ENCODE peak calls at places on chromosomes 7 and 10, in nine cellular contexts. F, A, I, M, U, D, X, Y and P are unnamed samples.

GRCh38 chr10:96416643-96417042 is 57.8 kb upstream of the OPALIN start:
- DNase-seq in A (peak; percentile 66), F (no peak), I (no peak), Y (no peak), M (peak; percentile 65), D (peak; percentile 41), X (no peak), U (peak; percentile 36), P (no peak)

GRCh38 chr7:77771901-77772300 is 26.3 kb downstream of the TMEM60 start:
- DNase-seq in M (no peak), F (no peak), U (no peak), I (no peak), Y (no peak), A (no peak), D (no peak), X (no peak), P (no peak)

GRCh38 chr10:5585517-5586222 is 60.9 kb downstream of the CALML3 start:
- DNase-seq in X (no peak), F (no peak), D (no peak), M (no peak), U (no peak), Y (no peak), A (peak; percentile 55), I (no peak), P (no peak)

GRCh38 chr7:127446842-127447241 is 54.3 kb upstream of the ZNF800 start:
- DNase-seq in I (no peak), X (no peak), U (no peak), M (no peak), Y (no peak), F (no peak), A (no peak), D (no peak), P (no peak)

GRCh38 chr10:89458289-89458688 is 43.9 kb downstream of the IFIT5 start:
- DNase-seq in A (peak; percentile 73), X (no peak), F (peak; percentile 63), U (no peak), I (peak; percentile 80), Y (no peak), D (no peak), M (no peak), P (no peak)

GRCh38 chr7:128027485-128027980 is 3.7 kb downstream of the LRRC4 start:
- DNase-seq in X (no peak), D (no peak), U (peak; percentile 40), A (peak; percentile 55), I (no peak), F (no peak), Y (peak; percentile 82), M (peak; percentile 64), P (no peak)

GRCh38 chr7:29102554-29103151 is 43.7 kb downstream of the CPVL start:
- DNase-seq in I (peak; percentile 82), A (peak; percentile 70), D (peak; percentile 72), F (no peak), Y (peak; percentile 69), X (peak; percentile 53), M (peak; percentile 74), U (peak; percentile 74), P (no peak)

GRCh38 chr10:132866601-132867381 is 75.6 kb downstream of the CFAP46 start:
- DNase-seq in M (no peak), A (no peak), F (no peak), I (no peak), U (peak; percentile 1), Y (no peak), X (no peak), D (no peak), P (no peak)

GRCh38 chr7:4610768-4611467 is 71.2 kb upstream of the FOXK1 start:
- DNase-seq in I (peak; percentile 82), A (peak; percentile 83), F (peak; percentile 71), X (no peak), M (peak; percentile 81), D (peak; percentile 65), Y (peak; percentile 76), U (peak; percentile 55), P (no peak)

GRCh38 chr7:72760602-72761001 is 67.4 kb downstream of the TYW1B start:
- DNase-seq in D (no peak), X (no peak), I (no peak), M (no peak), F (no peak), A (no peak), Y (no peak), U (no peak), P (no peak)

GRCh38 chr7:135670179-135670578 is 7.9 kb downstream of the STMP1 start:
- DNase-seq in A (peak; percentile 10), F (no peak), M (no peak), D (no peak), Y (no peak), I (peak; percentile 62), X (no peak), U (no peak), P (no peak)

GRCh38 chr7:36266201-36266600 is 113.1 kb downstream of the EEPD1 start:
- DNase-seq in I (no peak), Y (no peak), A (no peak), D (no peak), M (no peak), X (no peak), F (no peak), U (no peak), P (no peak)

GRCh38 chr7:31476073-31476745 is 37.7 kb upstream of the ITPRID1 start:
- DNase-seq in I (no peak), U (no peak), F (no peak), M (no peak), X (no peak), A (peak; percentile 33), D (no peak), Y (no peak), P (no peak)

GRCh38 chr7:79455173-79455790 is 1.8 kb upstream of the MAGI2 start:
- DNase-seq in U (no peak), Y (no peak), I (no peak), D (no peak), M (no peak), A (no peak), X (no peak), F (no peak), P (no peak)
- H3K4me3 ChIP-seq in U (no peak overlapping the region), Y (peak overlapping the region; percentile 60), I (peak overlapping the region; percentile 77), D (peak overlapping the region; percentile 83), M (peak overlapping the region; percentile 69), A (no peak overlapping the region), X (peak overlapping the region; percentile 85), F (no peak overlapping the region), P (no peak overlapping the region)

GRCh38 chr10:30823651-30824050 is 194.1 kb upstream of the LYZL2 start:
- DNase-seq in I (no peak), U (no peak), D (no peak), Y (no peak), M (no peak), X (no peak), A (no peak), F (no peak), P (no peak)

GRCh38 chr10:30822693-30823465 is 193.3 kb upstream of the LYZL2 start:
- DNase-seq in U (no peak), X (no peak), A (no peak), D (no peak), F (no peak), Y (no peak), M (no peak), I (no peak), P (no peak)

GRCh38 chr10:30821269-30821993 is 191.9 kb upstream of the LYZL2 start:
- DNase-seq in A (no peak), M (no peak), X (no peak), D (no peak), I (no peak), U (no peak), F (no peak), Y (no peak), P (no peak)

GRCh38 chr10:30820282-30820991 is 190.9 kb upstream of the LYZL2 start:
- DNase-seq in D (no peak), M (no peak), X (peak; percentile 67), F (no peak), I (peak; percentile 92), Y (no peak), U (no peak), A (peak; percentile 24), P (no peak)

DNA sequence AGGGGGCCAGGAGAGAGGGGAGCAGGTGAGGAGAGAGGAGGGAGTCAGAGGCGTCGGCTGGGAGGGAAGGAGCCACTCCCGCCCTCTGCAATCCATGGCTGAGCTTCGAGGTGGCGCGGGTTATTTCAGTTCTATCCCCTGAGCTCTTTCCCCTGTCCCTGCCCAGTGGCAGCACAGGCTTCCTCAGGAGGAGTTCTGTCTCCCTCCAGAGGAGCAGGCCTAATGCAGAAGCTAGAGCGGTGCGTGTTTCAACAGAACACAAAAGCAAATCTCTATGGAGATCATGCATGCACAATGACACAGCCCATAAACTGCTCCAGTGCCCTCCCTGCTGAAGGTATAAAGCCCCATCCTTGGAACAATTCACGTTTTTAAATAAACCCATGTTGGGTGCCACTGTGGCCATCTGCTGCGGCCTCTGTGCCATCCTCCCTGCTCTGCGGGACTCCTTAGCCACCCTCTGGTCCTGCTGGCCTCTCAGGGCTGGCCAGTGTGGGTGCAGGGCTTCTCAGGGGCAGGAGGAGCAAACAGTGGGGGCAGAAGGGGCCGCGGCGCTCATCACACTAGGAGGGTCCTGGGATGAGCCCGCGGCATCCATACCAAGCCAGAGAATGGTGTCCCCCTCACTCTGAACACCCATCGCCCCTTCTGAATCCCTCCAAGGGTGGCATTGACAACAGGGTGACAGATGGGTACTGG is 192.6 kb upstream of the LYZL2 start:
- DNase-seq in I (no peak), M (no peak), Y (no peak), U (no peak), F (no peak), X (no peak), A (no peak), D (no peak), P (no peak)
- TF ChIP-seq CTCF in I (no peak), M (no peak), Y (no peak), U (no peak), F (no peak), X (no peak), A (no peak), D (no peak), P (no peak)

DNA sequence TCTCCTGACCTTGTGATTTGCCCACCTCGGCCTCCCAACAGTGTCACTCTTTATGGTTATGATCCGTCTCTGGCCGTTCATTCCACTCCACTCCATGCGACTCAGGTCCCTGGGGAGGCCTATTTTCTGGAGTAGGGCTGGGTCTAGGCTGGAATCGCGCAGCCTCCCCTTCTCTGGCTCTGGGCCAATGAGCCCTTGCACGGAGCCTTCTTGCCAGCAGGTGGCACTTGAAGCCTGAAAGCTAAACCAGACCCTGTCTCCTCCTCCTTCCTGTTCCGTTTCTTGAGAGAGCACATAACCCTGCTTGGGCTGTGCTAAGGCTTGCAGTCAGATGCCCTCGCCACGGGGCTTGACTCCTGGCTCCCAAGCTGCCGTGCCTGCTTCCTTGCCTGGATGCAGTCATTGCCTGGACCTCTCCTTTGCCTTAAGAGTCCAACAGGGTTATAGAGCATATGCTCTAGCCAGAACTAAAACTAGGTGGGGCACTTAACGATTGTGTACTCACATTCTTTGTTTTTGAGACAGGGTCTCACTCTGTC is 9.6 kb upstream of the DNAJB12 start:
- DNase-seq in X (peak; percentile 83), Y (peak; percentile 92), M (peak; percentile 93), A (peak; percentile 88), I (peak; percentile 97), F (peak; percentile 82), U (peak; percentile 86), D (peak; percentile 91), P (peak; percentile 92)
- H3K4me3 ChIP-seq in X (no peak overlapping the region), Y (no peak overlapping the region), M (no peak overlapping the region), A (no peak overlapping the region), I (no peak overlapping the region), F (no peak overlapping the region), U (no peak overlapping the region), D (no peak overlapping the region), P (no peak overlapping the region)

DNA sequence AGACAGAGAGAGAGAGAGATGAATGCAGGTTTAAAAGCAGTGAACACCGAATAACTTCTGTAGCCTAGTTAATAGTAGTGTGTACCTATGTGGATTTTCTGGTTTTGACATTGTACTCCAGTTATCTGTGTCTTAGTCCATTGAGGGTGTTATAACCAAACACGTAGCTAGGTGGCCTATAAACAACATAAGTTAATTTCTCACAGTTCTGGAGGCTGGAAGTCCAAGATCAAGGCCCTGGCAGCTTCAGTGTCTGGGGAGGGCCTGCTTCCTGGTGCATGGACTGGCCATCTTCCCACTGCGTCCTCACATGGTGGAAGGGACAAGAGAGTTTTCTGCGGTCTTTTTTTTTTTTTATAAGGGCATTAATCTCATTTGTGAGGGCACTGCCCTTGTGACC is 23.5 kb downstream of the AOC1 start:
- DNase-seq in Y (no peak), U (no peak), M (no peak), D (no peak), X (no peak), F (no peak), A (peak; percentile 10), I (no peak), P (no peak)
- TF ChIP-seq CTCF in Y (no peak), U (no peak), M (no peak), D (no peak), X (no peak), F (peak; percentile 42), A (peak; percentile 38), I (no peak), P (no peak)